ENCODE peak calls at places on chromosomes 7 and 10, in four cellular contexts. One of them, this sample, is unnamed.
A peak's percentile ranks its signal among the peaks of the same experiment; 100 is the strongest.

GRCh38 chr10:3977761-3978160 is 192.8 kb upstream of the KLF6 start:
- DNase-seq in tibial nerve: no peak
- DNase-seq in activated CD4-positive, alpha-beta T cell treated with anti-CD3 and anti-CD28 coated beads for 36 hours: no peak
- DNase-seq in GM12892: no peak
- DNase-seq in this sample: no peak

GRCh38 chr7:157250605-157251228 is 86.1 kb upstream of the DNAJB6 start:
- DNase-seq in activated CD4-positive, alpha-beta T cell treated with anti-CD3 and anti-CD28 coated beads for 36 hours: peak; percentile 62
- DNase-seq in GM12892: no peak
- DNase-seq in tibial nerve: peak; percentile 66
- DNase-seq in this sample: peak; percentile 18

GRCh38 chr7:44631458-44632115 is 25.2 kb downstream of the OGDH start:
- DNase-seq in tibial nerve: no peak
- DNase-seq in GM12892: no peak
- DNase-seq in activated CD4-positive, alpha-beta T cell treated with anti-CD3 and anti-CD28 coated beads for 36 hours: peak; percentile 35
- DNase-seq in this sample: no peak

GRCh38 chr7:30660331-30661255 is 21.7 kb downstream of the CRHR2 start:
- DNase-seq in GM12892: no peak
- DNase-seq in activated CD4-positive, alpha-beta T cell treated with anti-CD3 and anti-CD28 coated beads for 36 hours: no peak
- DNase-seq in tibial nerve: no peak
- DNase-seq in this sample: no peak

GRCh38 chr7:148973256-148973655 is 55.0 kb downstream of the PDIA4 start:
- DNase-seq in GM12892: no peak
- DNase-seq in activated CD4-positive, alpha-beta T cell treated with anti-CD3 and anti-CD28 coated beads for 36 hours: no peak
- DNase-seq in tibial nerve: no peak
- DNase-seq in this sample: no peak

GRCh38 chr10:132627736-132628512 is 90.3 kb downstream of the INPP5A start:
- DNase-seq in GM12892: no peak
- DNase-seq in tibial nerve: no peak
- DNase-seq in activated CD4-positive, alpha-beta T cell treated with anti-CD3 and anti-CD28 coated beads for 36 hours: peak; percentile 30
- DNase-seq in this sample: no peak

GRCh38 chr10:78139336-78139735 is 105.7 kb downstream of the RPS24 start:
- DNase-seq in GM12892: no peak
- DNase-seq in activated CD4-positive, alpha-beta T cell treated with anti-CD3 and anti-CD28 coated beads for 36 hours: no peak
- DNase-seq in tibial nerve: no peak
- DNase-seq in this sample: no peak

GRCh38 chr10:99344715-99345114 is 15.6 kb downstream of the CNNM1 start:
- DNase-seq in tibial nerve: no peak
- DNase-seq in GM12892: no peak
- DNase-seq in activated CD4-positive, alpha-beta T cell treated with anti-CD3 and anti-CD28 coated beads for 36 hours: no peak
- DNase-seq in this sample: no peak